ENCODE peak calls at places on chromosomes 1 and 21, in seven cellular contexts. F, M, Z, Y, O, B and G are unnamed samples.

GRCh38 chr1:88060112-88060673 is 623.9 kb upstream of the PKN2 start:
- DNase-seq in F (no peak), O (no peak), Z (no peak), M (no peak), B (no peak), Y (peak; percentile 85), G (no peak)

GRCh38 chr1:8062861-8063260 is 36.8 kb upstream of the ERRFI1 start:
- DNase-seq in B (no peak), M (no peak), O (no peak), Y (no peak), Z (no peak), F (no peak), G (no peak)

GRCh38 chr21:40422851-40423635 is 423.9 kb downstream of the DSCAM start:
- DNase-seq in M (no peak), Y (no peak), O (no peak), B (peak; percentile 30), F (no peak), Z (no peak), G (no peak)

GRCh38 chr1:106787511-106787910 is 269.0 kb upstream of the PRMT6 start:
- DNase-seq in Y (no peak), B (no peak), Z (no peak), M (no peak), F (no peak), O (no peak), G (no peak)

GRCh38 chr1:67138813-67139539 is 4.2 kb upstream of the C1orf141 start:
- DNase-seq in B (no peak), O (no peak), Y (no peak), F (no peak), Z (no peak), M (no peak), G (no peak)

GRCh38 chr1:228305721-228306152 is 97.9 kb downstream of the OBSCN start:
- DNase-seq in Z (no peak), O (no peak), M (no peak), F (no peak), B (no peak), Y (no peak), G (no peak)

GRCh38 chr1:40665335-40666171 is at the start of gene RIMS3:
- DNase-seq in Z (peak; percentile 75), F (peak; percentile 61), Y (peak; percentile 56), O (peak; percentile 80), B (peak; percentile 50), M (peak; percentile 90), G (peak; percentile 72)

GRCh38 chr1:52637946-52638345 is 5.0 kb downstream of the SHISAL2A start:
- DNase-seq in F (no peak), B (no peak), O (no peak), Y (no peak), M (no peak), Z (no peak), G (no peak)

GRCh38 chr1:25727026-25727818 is 72.8 kb upstream of the SELENON start:
- DNase-seq in F (no peak), B (no peak), Y (no peak), O (no peak), M (no peak), Z (no peak), G (no peak)

GRCh38 chr1:153470707-153471106 is 10.3 kb upstream of the S100A7 start:
- DNase-seq in Z (no peak), F (no peak), Y (peak; percentile 68), B (peak; percentile 85), M (no peak), O (no peak), G (no peak)

GRCh38 chr1:183105449-183105848 is 80.6 kb upstream of the LAMC2 start:
- DNase-seq in B (peak; percentile 11), O (no peak), F (no peak), M (no peak), Y (no peak), Z (no peak), G (no peak)

GRCh38 chr1:234997201-234998173 is 131.2 kb downstream of the TOMM20 start:
- DNase-seq in O (peak; percentile 65), Z (no peak), F (peak; percentile 84), B (peak; percentile 100), Y (peak; percentile 100), M (no peak), G (peak; percentile 97)

GRCh38 chr1:247118946-247119446 is 14.8 kb upstream of the ZNF669 start:
- DNase-seq in M (no peak), O (peak; percentile 25), Y (no peak), F (no peak), B (peak; percentile 23), Z (no peak), G (peak; percentile 67)

GRCh38 chr1:244319283-244320132 is 132.2 kb downstream of the ADSS2 start:
- DNase-seq in F (no peak), Z (peak; percentile 25), O (no peak), Y (peak; percentile 87), M (peak; percentile 54), B (peak; percentile 86), G (peak; percentile 60)

GRCh38 chr1:10665930-10666850 is 130.3 kb downstream of the CASZ1 start:
- DNase-seq in Z (no peak), M (no peak), F (no peak), B (no peak), O (no peak), Y (no peak), G (no peak)

GRCh38 chr1:152426731-152427130 is 12.7 kb upstream of the CRNN start:
- DNase-seq in Y (peak; percentile 41), M (no peak), B (no peak), O (no peak), Z (no peak), F (no peak), G (no peak)

GRCh38 chr1:36321119-36321951 is 2.1 kb downstream of the EVA1B start:
- DNase-seq in B (no peak), M (no peak), Y (no peak), O (no peak), Z (no peak), F (no peak), G (no peak)

GRCh38 chr1:7042322-7043231 is 257.3 kb downstream of the CAMTA1 start:
- DNase-seq in F (peak; percentile 68), M (peak; percentile 50), O (peak; percentile 36), B (peak; percentile 24), Y (peak; percentile 24), Z (no peak), G (peak; percentile 20)

GRCh38 chr1:247646867-247647266 is 32.7 kb downstream of the OR13G1 start:
- DNase-seq in F (no peak), Y (no peak), O (no peak), M (no peak), Z (no peak), B (no peak), G (no peak)

GRCh38 chr1:33500547-33500946 is 28.1 kb downstream of the ZSCAN20 start:
- DNase-seq in B (peak; percentile 26), O (no peak), Z (no peak), F (no peak), M (no peak), Y (no peak), G (no peak)

GRCh38 chr1:42815938-42816599 is 853 bp upstream of the ERMAP start:
- DNase-seq in B (peak; percentile 5), Y (peak; percentile 20), O (no peak), Z (no peak), M (no peak), F (no peak), G (peak; percentile 7)

GRCh38 chr1:23169727-23170335 is 1.2 kb upstream of the LUZP1 start:
- DNase-seq in Y (peak; percentile 89), Z (no peak), M (no peak), O (peak; percentile 57), F (peak; percentile 29), B (no peak), G (no peak)

GRCh38 chr1:9107156-9107555 is 21.7 kb downstream of the GPR157 start:
- DNase-seq in Z (no peak), B (no peak), F (no peak), M (no peak), O (no peak), Y (no peak), G (no peak)

GRCh38 chr1:78045850-78046778 is at the start of gene GIPC2:
- DNase-seq in F (no peak), O (no peak), M (no peak), Y (no peak), B (no peak), Z (no peak), G (no peak)

GRCh38 chr1:14844359-14844758 is 245.9 kb downstream of the KAZN start:
- DNase-seq in B (no peak), Y (no peak), O (no peak), F (no peak), Z (no peak), M (no peak), G (no peak)

GRCh38 chr1:42756956-42757891 is 9.6 kb downstream of the P3H1 start:
- DNase-seq in M (peak; percentile 69), Y (peak; percentile 49), O (peak; percentile 72), Z (no peak), B (peak; percentile 56), F (no peak), G (peak; percentile 83)

GRCh38 chr1:8422439-8423133 is 104.7 kb downstream of the SLC45A1 start:
- DNase-seq in F (no peak), Z (no peak), Y (peak; percentile 25), O (no peak), M (no peak), B (peak; percentile 22), G (peak; percentile 30)

GRCh38 chr1:109959974-109960744 is 24.4 kb upstream of the AHCYL1 start:
- DNase-seq in M (no peak), Y (peak; percentile 14), F (no peak), B (peak; percentile 70), O (peak; percentile 85), Z (no peak), G (no peak)

GRCh38 chr1:111600295-111600694 is 19.3 kb upstream of the RAP1A start:
- DNase-seq in Z (no peak), Y (no peak), O (no peak), B (no peak), F (no peak), M (no peak), G (no peak)

GRCh38 chr1:1272341-1273151 is 1.1 kb downstream of the UBE2J2 start:
- DNase-seq in M (no peak), O (no peak), B (peak; percentile 39), Y (peak; percentile 61), F (no peak), Z (no peak), G (peak; percentile 30)